ENCODE peak calls at places on chromosomes 3 and 15, in ten cellular contexts. L is effector memory CD4-positive, alpha-beta T cell; W is aorta; J is mucosa of descending colon; U is mesenchymal stem cell; B is endothelial cell of umbilical vein; P is NT2/D1; K is HepG2; H is mesendoderm; F is body of pancreas. C is an unnamed sample.

GRCh38 chr3:110811050-110811449 is 260.6 kb upstream of the NECTIN3 start:
- DNase-seq in L (no peak), W (no peak), J (no peak), U (peak; percentile 21), B (no peak), P (no peak), K (peak; percentile 23), H (no peak), F (no peak), C (peak; percentile 36)

GRCh38 chr3:121870710-121871109 is 23.5 kb upstream of the SLC15A2 start:
- DNase-seq in L (no peak), W (no peak), J (no peak), U (no peak), B (no peak), P (no peak), K (no peak), H (no peak), F (no peak), C (no peak)

GRCh38 chr15:57780461-57780860 is 73.9 kb downstream of the POLR2M start:
- DNase-seq in L (no peak), W (no peak), J (no peak), U (no peak), B (no peak), P (no peak), K (no peak), H (no peak), F (no peak), C (no peak)

GRCh38 chr3:119492128-119492527 is 6.2 kb upstream of the TIMMDC1 start:
- DNase-seq in L (no peak), W (no peak), J (no peak), U (no peak), B (no peak), P (no peak), K (no peak), H (no peak), F (no peak), C (no peak)

GRCh38 chr3:78163379-78163778 is 1123.5 kb downstream of the ROBO2 start:
- DNase-seq in L (no peak), W (no peak), J (no peak), U (peak; percentile 7), B (no peak), P (no peak), K (no peak), H (peak; percentile 85), F (no peak), C (no peak)

GRCh38 chr3:84984429-84984828 is 25.6 kb downstream of the CADM2 start:
- DNase-seq in L (no peak), W (no peak), J (no peak), U (no peak), B (no peak), P (no peak), K (no peak), H (no peak), F (no peak), C (no peak)

GRCh38 chr3:122416966-122417365 is 1.1 kb upstream of the WDR5B start:
- DNase-seq in L (no peak), W (no peak), J (no peak), U (peak; percentile 11), B (no peak), P (no peak), K (no peak), H (peak; percentile 29), F (peak; percentile 25), C (peak; percentile 34)

GRCh38 chr3:13479332-13479581 is 849 bp upstream of the HDAC11 start:
- DNase-seq in L (no peak), W (peak; percentile 85), J (peak; percentile 59), U (no peak), B (no peak), P (no peak), K (peak; percentile 55), H (no peak), F (no peak), C (no peak)

GRCh38 chr3:152291238-152291637 is 22.5 kb downstream of the MBNL1 start:
- DNase-seq in L (no peak), W (no peak), J (no peak), U (no peak), B (no peak), P (no peak), K (no peak), H (no peak), F (no peak), C (no peak)

GRCh38 chr3:139737682-139738361 is 60.0 kb upstream of the NMNAT3 start:
- DNase-seq in L (no peak), W (no peak), J (no peak), U (no peak), B (no peak), P (no peak), K (no peak), H (no peak), F (no peak), C (no peak)

GRCh38 chr15:91414124-91414523 is 314.1 kb downstream of the SV2B start:
- DNase-seq in L (no peak), W (no peak), J (no peak), U (no peak), B (no peak), P (no peak), K (no peak), H (no peak), F (no peak), C (no peak)

GRCh38 chr15:91413142-91413541 is 313.1 kb downstream of the SV2B start:
- DNase-seq in L (no peak), W (no peak), J (no peak), U (no peak), B (no peak), P (no peak), K (no peak), H (no peak), F (no peak), C (no peak)

GRCh38 chr15:91409430-91409829 is 309.4 kb downstream of the SV2B start:
- DNase-seq in L (no peak), W (no peak), J (no peak), U (no peak), B (no peak), P (no peak), K (no peak), H (no peak), F (no peak), C (no peak)

GRCh38 chr15:91412529-91412928 is 312.5 kb downstream of the SV2B start:
- DNase-seq in L (no peak), W (no peak), J (no peak), U (no peak), B (no peak), P (no peak), K (no peak), H (no peak), F (no peak), C (no peak)

GRCh38 chr15:91411570-91411969 is 311.5 kb downstream of the SV2B start:
- DNase-seq in L (no peak), W (no peak), J (no peak), U (no peak), B (no peak), P (no peak), K (no peak), H (no peak), F (no peak), C (no peak)
- H3K4me3 ChIP-seq in L (no peak overlapping the region), W (no peak overlapping the region), J (no peak overlapping the region), U (no peak overlapping the region), B (no peak overlapping the region), P (no peak overlapping the region), K (no peak overlapping the region), H (no peak overlapping the region), F (no peak overlapping the region), C (no peak overlapping the region)

GRCh38 chr3:31918179-31919165 is 62.6 kb downstream of the OSBPL10 start:
- DNase-seq in L (no peak), W (no peak), J (no peak), U (peak; percentile 64), B (peak; percentile 26), P (no peak), K (no peak), H (peak; percentile 70), F (no peak), C (peak; percentile 41)

GRCh38 chr3:31920310-31920709 is 60.8 kb downstream of the OSBPL10 start:
- DNase-seq in L (no peak), W (no peak), J (no peak), U (no peak), B (no peak), P (no peak), K (no peak), H (no peak), F (no peak), C (no peak)

GRCh38 chr3:31921833-31922232 is 59.2 kb downstream of the OSBPL10 start:
- DNase-seq in L (no peak), W (no peak), J (no peak), U (no peak), B (no peak), P (no peak), K (no peak), H (no peak), F (no peak), C (no peak)

GRCh38 chr3:31917303-31917903 is 63.7 kb downstream of the OSBPL10 start:
- DNase-seq in L (no peak), W (no peak), J (no peak), U (no peak), B (peak; percentile 22), P (no peak), K (no peak), H (peak; percentile 72), F (no peak), C (no peak)

GRCh38 chr3:31919528-31919927 is 61.5 kb downstream of the OSBPL10 start:
- DNase-seq in L (no peak), W (no peak), J (no peak), U (peak; percentile 7), B (no peak), P (no peak), K (peak; percentile 78), H (peak; percentile 46), F (no peak), C (no peak)
- H3K4me3 ChIP-seq in L (no peak overlapping the region), W (no peak overlapping the region), J (no peak overlapping the region), U (no peak overlapping the region), B (no peak overlapping the region), P (no peak overlapping the region), K (no peak overlapping the region), H (no peak overlapping the region), F (no peak overlapping the region), C (no peak overlapping the region)

GRCh38 chr15:40290540-40291087 is 7.8 kb upstream of the ANKRD63 start:
- DNase-seq in L (no peak), W (no peak), J (no peak), U (no peak), B (no peak), P (no peak), K (no peak), H (peak; percentile 27), F (no peak), C (no peak)
- H3K4me3 ChIP-seq in L (no peak overlapping the region), W (no peak overlapping the region), J (no peak overlapping the region), U (peak overlapping the region; percentile 47), B (no peak overlapping the region), P (peak overlapping the region; percentile 30), K (peak overlapping the region; percentile 23), H (no peak overlapping the region), F (no peak overlapping the region), C (peak overlapping the region; percentile 48)

DNA sequence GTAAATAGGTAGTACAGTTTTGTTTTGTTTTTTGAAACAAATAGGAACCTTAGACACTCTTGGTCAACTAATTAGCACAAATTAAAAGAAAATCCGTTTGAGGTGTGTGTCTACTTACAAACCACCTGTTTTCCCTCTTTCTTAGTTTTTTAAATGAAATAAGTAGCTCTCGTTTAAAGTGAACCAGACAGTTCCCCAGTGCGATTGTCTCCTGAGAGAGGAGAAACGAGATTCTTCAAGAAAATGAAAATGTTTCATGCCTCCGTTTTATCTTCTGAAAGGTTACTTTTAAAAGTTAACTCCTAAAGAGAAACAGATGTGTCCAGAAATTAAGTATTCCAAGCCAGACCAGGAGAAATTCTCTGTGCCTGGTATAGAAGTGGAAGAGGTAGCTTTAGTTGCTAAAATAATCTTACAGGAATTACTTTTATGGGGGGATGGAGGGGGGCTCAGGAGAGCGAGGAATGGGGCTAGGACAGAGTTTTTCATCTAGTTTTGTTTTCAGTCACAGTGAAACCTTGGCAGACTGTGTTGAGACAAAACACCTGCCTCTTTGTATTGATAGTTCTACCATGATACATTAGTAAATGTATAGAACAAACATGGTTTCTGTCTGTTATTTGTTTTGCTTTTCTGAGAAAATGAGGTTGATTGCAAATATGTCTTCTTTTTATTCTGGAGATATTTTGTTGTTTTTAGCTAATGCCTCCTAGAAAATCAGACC is 155.1 kb upstream of the CNTN4 start:
- DNase-seq in L (no peak), W (no peak), J (no peak), U (no peak), B (no peak), P (no peak), K (no peak), H (no peak), F (no peak), C (no peak)
- H3K4me3 ChIP-seq in L (no peak overlapping the region), W (no peak overlapping the region), J (no peak overlapping the region), U (no peak overlapping the region), B (no peak overlapping the region), P (no peak overlapping the region), K (no peak overlapping the region), H (no peak overlapping the region), F (no peak overlapping the region), C (no peak overlapping the region)